ENCODE peak calls at places on chromosomes 12 and 14, in five cellular contexts. G is bronchial epithelial cell; E is body of pancreas; L is mammary epithelial cell; B is CD8-positive, alpha-beta T cell. Z is an unnamed sample.
A peak's percentile ranks its signal among the peaks of the same experiment; 100 is the strongest.

GRCh38 chr12:46342562-46343033 is 30.0 kb downstream of the SLC38A2 start:
- DNase-seq in G (peak; percentile 86), E (peak; percentile 60), L (peak; percentile 69), B (peak; percentile 58), Z (no peak)

GRCh38 chr12:75592086-75592485 is 80.7 kb upstream of the KRR1 start:
- DNase-seq in E (no peak), B (no peak), L (no peak), G (no peak), Z (no peak)

GRCh38 chr12:1445807-1446206 is 148.6 kb downstream of the FBXL14 start:
- DNase-seq in B (no peak), E (no peak), G (no peak), L (no peak), Z (no peak)

GRCh38 chr14:42673963-42674362 is 1067.3 kb downstream of the LRFN5 start:
- DNase-seq in L (no peak), E (no peak), G (no peak), B (no peak), Z (no peak)

GRCh38 chr14:63650336-63650952 is 8.8 kb upstream of the WDR89 start:
- DNase-seq in E (peak; percentile 68), G (no peak), B (peak; percentile 78), L (no peak), Z (no peak)

GRCh38 chr12:52686063-52686462 is 5.9 kb upstream of the KRT1 start:
- DNase-seq in B (no peak), E (no peak), L (no peak), G (no peak), Z (no peak)

GRCh38 chr14:45251912-45252311 is 1.1 kb downstream of the MIS18BP1 start:
- DNase-seq in E (no peak), G (peak; percentile 40), L (peak; percentile 21), B (no peak), Z (no peak)

GRCh38 chr14:90556666-90557450 is 160.0 kb downstream of the CALM1 start:
- DNase-seq in G (no peak), E (no peak), B (no peak), L (no peak), Z (no peak)

GRCh38 chr14:105467249-105467941 is 7.2 kb upstream of the CRIP2 start:
- DNase-seq in B (no peak), L (no peak), E (no peak), G (no peak), Z (no peak)

GRCh38 chr12:47881826-47882427 is 22.9 kb downstream of the VDR start:
- DNase-seq in E (peak; percentile 34), G (peak; percentile 81), B (no peak), L (peak; percentile 94), Z (no peak)

GRCh38 chr14:71623939-71624338 is 308.3 kb upstream of the RGS6 start:
- DNase-seq in G (no peak), E (no peak), B (no peak), L (no peak), Z (no peak)

GRCh38 chr12:84315926-84316325 is 596.7 kb downstream of the SLC6A15 start:
- DNase-seq in E (no peak), G (no peak), L (no peak), B (no peak), Z (no peak)

GRCh38 chr12:53060721-53061276 is 10.9 kb downstream of the TNS2 start:
- DNase-seq in G (no peak), L (no peak), E (peak; percentile 71), B (no peak), Z (no peak)

GRCh38 chr12:101715045-101715444 is 17.6 kb downstream of the CHPT1 start:
- DNase-seq in E (no peak), L (no peak), G (no peak), B (no peak), Z (no peak)

GRCh38 chr14:53473480-53473879 is 320.4 kb upstream of the DDHD1 start:
- DNase-seq in E (no peak), G (no peak), B (no peak), L (no peak), Z (no peak)

GRCh38 chr14:79965896-79966295 is 245.4 kb downstream of the DIO2 start:
- DNase-seq in E (no peak), G (no peak), B (no peak), L (no peak), Z (no peak)

GRCh38 chr14:103597623-103598372 is 31.2 kb upstream of the KLC1 start:
- DNase-seq in E (no peak), B (no peak), G (peak; percentile 85), L (peak; percentile 82), Z (peak; percentile 25)

GRCh38 chr12:3214508-3215365 is 137.6 kb downstream of the TSPAN9 start:
- DNase-seq in B (no peak), G (peak; percentile 39), L (no peak), E (no peak), Z (no peak)

GRCh38 chr12:81758421-81759214 is 532 bp downstream of the PPFIA2 start:
- DNase-seq in B (no peak), E (peak; percentile 13), L (no peak), G (no peak), Z (peak; percentile 19)

GRCh38 chr14:77923131-77923933 is 123.4 kb downstream of the ADCK1 start:
- DNase-seq in L (no peak), B (no peak), G (no peak), E (no peak), Z (no peak)

GRCh38 chr14:101726954-101727302 is 34.6 kb upstream of the PPP2R5C start:
- DNase-seq in L (no peak), G (no peak), E (no peak), B (no peak), Z (no peak)

GRCh38 chr12:3216097-3216496 is 138.9 kb downstream of the TSPAN9 start:
- DNase-seq in G (no peak), B (no peak), L (no peak), E (no peak), Z (no peak)

GRCh38 chr12:132449565-132450390 is 40.2 kb upstream of the FBRSL1 start:
- DNase-seq in L (no peak), E (no peak), B (peak; percentile 69), G (no peak), Z (no peak)

GRCh38 chr14:22606380-22606779 is 8.3 kb downstream of the ABHD4 start:
- DNase-seq in L (no peak), B (no peak), G (peak; percentile 55), E (no peak), Z (no peak)

GRCh38 chr14:90276627-90277367 is 20.4 kb downstream of the PSMC1 start:
- DNase-seq in E (no peak), B (no peak), L (no peak), G (peak; percentile 32), Z (no peak)

GRCh38 chr12:2292560-2292959 is 239.8 kb downstream of the CACNA1C start:
- DNase-seq in B (no peak), G (no peak), E (no peak), L (no peak), Z (no peak)

GRCh38 chr12:32583535-32583934 is 95.6 kb upstream of the DNM1L start:
- DNase-seq in E (no peak), L (peak; percentile 26), G (peak; percentile 58), B (no peak), Z (no peak)

GRCh38 chr12:91965781-91966180 is 179.9 kb downstream of the BTG1 start:
- DNase-seq in L (no peak), E (no peak), B (no peak), G (no peak), Z (no peak)

GRCh38 chr12:24109381-24110039 is 160.0 kb upstream of the SOX5 start:
- DNase-seq in L (peak; percentile 7), B (no peak), G (peak; percentile 35), E (no peak), Z (no peak)

GRCh38 chr12:47744005-47744651 is 14.6 kb downstream of the RAPGEF3 start:
- DNase-seq in B (peak; percentile 76), G (peak; percentile 73), L (peak; percentile 73), E (peak; percentile 90), Z (no peak)

GRCh38 chr12:9634177-9634803 is 26.6 kb upstream of the KLRB1 start:
- DNase-seq in L (peak; percentile 39), E (peak; percentile 73), G (peak; percentile 56), B (peak; percentile 86), Z (no peak)

GRCh38 chr12:47781479-47782371 is 8.7 kb downstream of the SLC48A1 start:
- DNase-seq in E (no peak), L (peak; percentile 89), B (no peak), G (peak; percentile 91), Z (no peak)

GRCh38 chr14:71231521-71232393 is 324.5 kb downstream of the PCNX1 start:
- DNase-seq in E (no peak), G (no peak), B (no peak), L (no peak), Z (no peak)

GRCh38 chr14:24139272-24139934 is 2.0 kb downstream of the EMC9 start:
- DNase-seq in E (peak; percentile 42), B (no peak), L (no peak), G (no peak), Z (no peak)
- TF ChIP-seq CTCF in E (no peak), B (no peak), L (no peak), G (no peak), Z (no peak)

GRCh38 chr12:103596981-103597380 is 9.9 kb downstream of the STAB2 start:
- DNase-seq in L (no peak), E (no peak), B (no peak), G (no peak), Z (no peak)
- H3K27me3 ChIP-seq in L (no peaks in the 10 kb centered on the region), E (no peaks in the 10 kb centered on the region), B (no peaks in the 10 kb centered on the region), G (no peaks in the 10 kb centered on the region), Z (peaks cover 4% of the 10 kb centered on the region)

GRCh38 chr12:34033628-34034296 is 11.5 kb downstream of the ALG10 start:
- DNase-seq in G (peak; percentile 35), E (no peak), B (no peak), L (no peak), Z (no peak)
- TF ChIP-seq CTCF in G (no peak), E (peak; percentile 22), B (peak; percentile 77), L (peak; percentile 37), Z (peak; percentile 65)

DNA sequence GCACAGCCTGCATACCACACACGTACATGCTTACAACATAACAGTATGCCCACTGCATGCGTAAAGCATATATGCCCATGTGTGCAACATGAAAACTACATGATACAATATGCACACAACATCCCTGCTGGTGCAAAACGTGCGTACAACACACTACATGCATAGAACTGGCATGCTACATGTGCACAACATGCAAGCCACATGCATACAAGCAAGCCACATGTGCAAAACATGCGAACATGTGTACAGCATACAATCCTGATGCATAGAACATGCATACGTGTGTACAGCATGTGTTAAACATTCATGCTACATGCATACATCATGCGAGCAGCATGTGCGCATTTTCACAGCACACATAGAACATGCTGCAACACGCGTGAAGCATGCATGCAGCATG is 8.4 kb upstream of the TMTC1 start:
- DNase-seq in B (no peak), G (no peak), E (no peak), L (no peak), Z (no peak)
- H3K27me3 ChIP-seq in B (no peaks in the 10 kb centered on the region), G (no peaks in the 10 kb centered on the region), E (no peaks in the 10 kb centered on the region), L (no peaks in the 10 kb centered on the region), Z (no peaks in the 10 kb centered on the region)

GRCh38 chr14:67520482-67520881 is 12.6 kb upstream of the PLEKHH1 start:
- DNase-seq in G (no peak), B (no peak), E (no peak), L (no peak), Z (no peak)
- TF ChIP-seq CTCF in G (no peak), B (no peak), E (no peak), L (no peak), Z (no peak)

GRCh38 chr12:111164833-111165232 is 204.1 kb downstream of the PHETA1 start:
- DNase-seq in B (no peak), L (no peak), G (no peak), E (no peak), Z (no peak)
- H3K27me3 ChIP-seq in B (no peaks in the 10 kb centered on the region), L (peaks cover 5% of the 10 kb centered on the region), G (no peaks in the 10 kb centered on the region), E (no peaks in the 10 kb centered on the region), Z (peaks cover 34% of the 10 kb centered on the region)

Z was measured in left ventricle myocardium inferior.